ENCODE peak calls at places on chromosomes 11 and 22, in four cellular contexts. D, U, N and R are unnamed samples.

GRCh38 chr22:41699264-41700104 is at the start of gene MEI1:
- DNase-seq in N (peak), U (peak), D (peak), R (peak)

GRCh38 chr11:28105869-28106268 is 2.1 kb downstream of the KIF18A start:
- DNase-seq in U (no peak), D (no peak), N (no peak), R (no peak)

GRCh38 chr11:2096919-2097301 is 42.3 kb downstream of the IGF2 start:
- DNase-seq in N (no peak), U (no peak), D (no peak), R (no peak)

GRCh38 chr11:95299078-95299611 is 68.1 kb upstream of the SESN3 start:
- DNase-seq in U (no peak), N (no peak), D (no peak), R (no peak)

GRCh38 chr22:37485714-37486223 is 415 bp downstream of the MFNG start:
- DNase-seq in D (no peak), N (no peak), U (no peak), R (no peak)

GRCh38 chr11:1290052-1291040 is 19.1 kb downstream of the TOLLIP start:
- DNase-seq in D (no peak), U (no peak), N (no peak), R (no peak)

GRCh38 chr22:38861927-38862326 is 10.1 kb downstream of the CBX6 start:
- DNase-seq in D (no peak), U (no peak), N (no peak), R (no peak)

GRCh38 chr11:68012843-68013610 is 2.9 kb downstream of the ALDH3B1 start:
- DNase-seq in N (no peak), D (no peak), U (peak), R (no peak)

GRCh38 chr11:91978747-91979146 is 245.9 kb upstream of the FAT3 start:
- DNase-seq in U (no peak), N (no peak), D (no peak), R (no peak)

GRCh38 chr11:64809781-64810241 is 540 bp downstream of the MEN1 start:
- DNase-seq in U (no peak), D (no peak), N (peak), R (no peak)

GRCh38 chr11:71388637-71389235 is 59.5 kb downstream of the DHCR7 start:
- DNase-seq in U (no peak), N (no peak), D (no peak), R (no peak)